ENCODE peak calls at places on chromosomes 5 and 9, in five cellular contexts. One of them, this sample, is unnamed.
A peak's percentile ranks its signal among the peaks of the same experiment; 100 is the strongest.

GRCh38 chr5:131252824-131253171 is 11.1 kb upstream of the CDC42SE2 start:
- DNase-seq in adrenal gland: peak; percentile 59
- DNase-seq in small intestine: peak; percentile 68
- DNase-seq in tibial artery: peak; percentile 67
- DNase-seq in spleen: peak; percentile 93
- DNase-seq in this sample: no peak

GRCh38 chr5:19369048-19369447 is 619.0 kb downstream of the CDH18 start:
- DNase-seq in small intestine: no peak
- DNase-seq in tibial artery: no peak
- DNase-seq in adrenal gland: no peak
- DNase-seq in spleen: no peak
- DNase-seq in this sample: no peak

GRCh38 chr5:114116981-114117380 is 244.9 kb upstream of the KCNN2 start:
- DNase-seq in adrenal gland: no peak
- DNase-seq in tibial artery: no peak
- DNase-seq in spleen: no peak
- DNase-seq in small intestine: no peak
- DNase-seq in this sample: no peak

GRCh38 chr5:135075621-135076585 is 41.9 kb upstream of the PITX1 start:
- DNase-seq in tibial artery: no peak
- DNase-seq in adrenal gland: no peak
- DNase-seq in small intestine: no peak
- DNase-seq in spleen: peak; percentile 32
- DNase-seq in this sample: no peak

GRCh38 chr5:72467987-72468386 is 39.2 kb downstream of the ZNF366 start:
- DNase-seq in adrenal gland: peak; percentile 35
- DNase-seq in spleen: no peak
- DNase-seq in tibial artery: no peak
- DNase-seq in small intestine: no peak
- DNase-seq in this sample: no peak

GRCh38 chr9:79759460-79759859 is 187.7 kb downstream of the TLE4 start:
- DNase-seq in spleen: no peak
- DNase-seq in small intestine: no peak
- DNase-seq in tibial artery: no peak
- DNase-seq in adrenal gland: no peak
- DNase-seq in this sample: no peak

GRCh38 chr9:97831843-97832636 is 21.0 kb upstream of the FOXE1 start:
- DNase-seq in small intestine: no peak
- DNase-seq in adrenal gland: no peak
- DNase-seq in tibial artery: no peak
- DNase-seq in spleen: no peak
- DNase-seq in this sample: no peak

GRCh38 chr9:136501686-136502085 is 18.8 kb upstream of the SEC16A start:
- DNase-seq in adrenal gland: no peak
- DNase-seq in spleen: no peak
- DNase-seq in tibial artery: no peak
- DNase-seq in small intestine: no peak
- DNase-seq in this sample: no peak

GRCh38 chr5:172117977-172118701 is 69.9 kb downstream of the STK10 start:
- DNase-seq in tibial artery: no peak
- DNase-seq in spleen: no peak
- DNase-seq in adrenal gland: peak; percentile 37
- DNase-seq in small intestine: no peak
- DNase-seq in this sample: no peak

GRCh38 chr5:172113036-172113435 is 75.0 kb downstream of the STK10 start:
- DNase-seq in adrenal gland: no peak
- DNase-seq in small intestine: peak; percentile 68
- DNase-seq in spleen: peak; percentile 87
- DNase-seq in tibial artery: no peak
- DNase-seq in this sample: no peak

GRCh38 chr5:172118891-172119290 is 69.1 kb downstream of the STK10 start:
- DNase-seq in small intestine: no peak
- DNase-seq in adrenal gland: no peak
- DNase-seq in spleen: no peak
- DNase-seq in tibial artery: no peak
- DNase-seq in this sample: no peak

GRCh38 chr5:172114875-172115422 is 73.1 kb downstream of the STK10 start:
- DNase-seq in adrenal gland: peak; percentile 64
- DNase-seq in spleen: peak; percentile 93
- DNase-seq in tibial artery: peak; percentile 58
- DNase-seq in small intestine: peak; percentile 30
- DNase-seq in this sample: no peak

DNA sequence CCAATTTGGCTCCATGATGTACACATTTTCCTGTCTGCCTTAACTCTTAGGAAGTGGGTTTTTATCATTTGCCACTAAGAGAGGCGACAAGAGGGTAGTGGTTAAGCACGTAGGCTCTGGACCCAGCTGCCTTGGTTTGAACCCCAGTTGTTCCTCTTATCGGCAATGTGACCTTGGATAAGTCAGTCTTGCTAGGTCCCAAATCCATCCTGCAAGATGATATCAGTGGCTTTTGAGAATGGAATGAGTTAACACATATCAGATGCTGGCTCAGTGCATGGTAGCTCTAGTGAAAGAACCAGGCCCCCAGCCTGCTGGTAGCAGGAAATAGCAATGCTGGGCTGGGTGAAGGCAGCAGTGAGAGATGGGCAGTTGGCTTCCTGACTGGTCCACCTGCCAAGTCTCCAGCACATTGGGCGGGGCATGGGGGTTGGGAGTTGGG is 72.5 kb downstream of the STK10 start:
- DNase-seq in small intestine: peak; percentile 25
- DNase-seq in adrenal gland: no peak
- DNase-seq in spleen: peak; percentile 82
- DNase-seq in tibial artery: no peak
- DNase-seq in this sample: no peak
- H3K4me1 ChIP-seq in small intestine: peaks cover 3% of the 10 kb centered on the region
- H3K4me1 ChIP-seq in adrenal gland: peaks cover 17% of the 10 kb centered on the region
- H3K4me1 ChIP-seq in spleen: peaks cover 100% of the 10 kb centered on the region
- H3K4me1 ChIP-seq in tibial artery: peaks cover 11% of the 10 kb centered on the region
- H3K4me1 ChIP-seq in this sample: peaks cover 7% of the 10 kb centered on the region

DNA sequence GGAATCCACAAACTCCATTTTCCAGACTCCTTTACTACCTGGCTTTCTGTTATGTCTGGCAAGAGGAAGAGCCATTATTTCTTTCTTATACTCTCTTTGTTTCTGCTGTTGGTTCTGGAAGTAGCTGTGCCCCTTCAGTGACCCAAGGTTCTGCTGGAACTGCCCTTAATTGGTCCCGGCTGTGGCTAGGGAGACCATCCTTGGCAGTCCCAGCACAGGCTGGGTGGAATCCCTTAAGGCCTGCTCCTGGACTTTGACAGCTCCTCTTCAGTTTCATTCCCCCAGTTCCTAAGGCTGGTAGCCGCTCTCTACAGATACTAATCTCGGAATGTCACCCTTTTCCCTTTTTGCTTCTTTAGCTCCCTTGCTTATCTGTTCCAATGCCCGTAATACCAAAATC is 81.9 kb upstream of the GLIS3 start:
- DNase-seq in small intestine: no peak
- DNase-seq in adrenal gland: no peak
- DNase-seq in spleen: no peak
- DNase-seq in tibial artery: no peak
- DNase-seq in this sample: no peak
- H3K4me1 ChIP-seq in small intestine: no peaks in the 10 kb centered on the region
- H3K4me1 ChIP-seq in adrenal gland: no peaks in the 10 kb centered on the region
- H3K4me1 ChIP-seq in spleen: no peaks in the 10 kb centered on the region
- H3K4me1 ChIP-seq in tibial artery: no peaks in the 10 kb centered on the region
- H3K4me1 ChIP-seq in this sample: no peaks in the 10 kb centered on the region

DNA sequence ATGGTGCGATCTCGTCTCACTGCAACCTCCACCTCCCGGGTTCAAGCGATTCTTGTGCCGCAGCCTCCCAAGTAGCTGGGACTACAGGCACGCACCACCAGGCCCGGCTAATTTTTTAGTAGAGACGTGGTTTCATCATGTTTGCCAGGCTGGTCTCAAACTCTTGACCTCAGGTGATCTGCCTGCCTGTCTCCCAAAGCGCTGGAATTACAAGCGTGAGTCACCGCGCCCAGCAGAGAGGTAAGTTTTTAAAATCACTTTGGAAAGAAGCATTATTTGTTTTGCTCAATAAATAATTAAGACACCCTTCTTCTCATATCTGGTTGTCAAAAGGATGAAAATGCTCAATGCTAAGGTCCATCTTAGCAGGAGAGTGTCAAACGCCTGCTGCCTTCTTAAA is 48.5 kb upstream of the STXBP1 start:
- DNase-seq in adrenal gland: no peak
- DNase-seq in spleen: no peak
- DNase-seq in tibial artery: no peak
- DNase-seq in small intestine: no peak
- DNase-seq in this sample: no peak
- H3K4me1 ChIP-seq in adrenal gland: peaks cover 77% of the 10 kb centered on the region
- H3K4me1 ChIP-seq in spleen: peaks cover 91% of the 10 kb centered on the region
- H3K4me1 ChIP-seq in tibial artery: peaks cover 75% of the 10 kb centered on the region
- H3K4me1 ChIP-seq in small intestine: peaks cover 4% of the 10 kb centered on the region
- H3K4me1 ChIP-seq in this sample: no peaks in the 10 kb centered on the region

GRCh38 chr5:137217599-137218200 is 281.4 kb downstream of the SPOCK1 start:
- DNase-seq in small intestine: no peak
- DNase-seq in spleen: no peak
- DNase-seq in adrenal gland: no peak
- DNase-seq in tibial artery: no peak
- DNase-seq in this sample: no peak

GRCh38 chr5:137215780-137216179 is 283.3 kb downstream of the SPOCK1 start:
- DNase-seq in adrenal gland: no peak
- DNase-seq in tibial artery: no peak
- DNase-seq in small intestine: no peak
- DNase-seq in spleen: no peak
- DNase-seq in this sample: no peak

GRCh38 chr5:137214446-137215189 is 284.5 kb downstream of the SPOCK1 start:
- DNase-seq in small intestine: no peak
- DNase-seq in spleen: no peak
- DNase-seq in tibial artery: no peak
- DNase-seq in adrenal gland: no peak
- DNase-seq in this sample: no peak

GRCh38 chr5:137216976-137217598 is 282.0 kb downstream of the SPOCK1 start:
- DNase-seq in small intestine: no peak
- DNase-seq in tibial artery: no peak
- DNase-seq in spleen: no peak
- DNase-seq in adrenal gland: no peak
- DNase-seq in this sample: no peak

GRCh38 chr5:137215261-137215660 is 283.9 kb downstream of the SPOCK1 start:
- DNase-seq in tibial artery: no peak
- DNase-seq in spleen: no peak
- DNase-seq in small intestine: no peak
- DNase-seq in adrenal gland: no peak
- DNase-seq in this sample: no peak
- H3K4me1 ChIP-seq in tibial artery: no peaks in the 10 kb centered on the region
- H3K4me1 ChIP-seq in spleen: no peaks in the 10 kb centered on the region
- H3K4me1 ChIP-seq in small intestine: no peaks in the 10 kb centered on the region
- H3K4me1 ChIP-seq in adrenal gland: peaks cover 7% of the 10 kb centered on the region
- H3K4me1 ChIP-seq in this sample: no peaks in the 10 kb centered on the region

GRCh38 chr9:89635007-89635742 is 30.4 kb downstream of the GADD45G start:
- DNase-seq in spleen: peak; percentile 10
- DNase-seq in small intestine: peak; percentile 14
- DNase-seq in tibial artery: no peak
- DNase-seq in adrenal gland: peak; percentile 54
- DNase-seq in this sample: no peak
- H3K4me1 ChIP-seq in spleen: peaks cover 10% of the 10 kb centered on the region
- H3K4me1 ChIP-seq in small intestine: no peaks in the 10 kb centered on the region
- H3K4me1 ChIP-seq in tibial artery: peaks cover 31% of the 10 kb centered on the region
- H3K4me1 ChIP-seq in adrenal gland: peaks cover 21% of the 10 kb centered on the region
- H3K4me1 ChIP-seq in this sample: no peaks in the 10 kb centered on the region

GRCh38 chr5:149807614-149808013 is 77.5 kb downstream of the PPARGC1B start:
- DNase-seq in adrenal gland: no peak
- DNase-seq in spleen: peak; percentile 6
- DNase-seq in tibial artery: no peak
- DNase-seq in small intestine: no peak
- DNase-seq in this sample: no peak

GRCh38 chr5:149808264-149808982 is 78.3 kb downstream of the PPARGC1B start:
- DNase-seq in adrenal gland: no peak
- DNase-seq in tibial artery: no peak
- DNase-seq in small intestine: no peak
- DNase-seq in spleen: peak; percentile 10
- DNase-seq in this sample: no peak

GRCh38 chr5:149809919-149810691 is 80.0 kb downstream of the PPARGC1B start:
- DNase-seq in tibial artery: no peak
- DNase-seq in spleen: peak; percentile 64
- DNase-seq in small intestine: no peak
- DNase-seq in adrenal gland: no peak
- DNase-seq in this sample: no peak

GRCh38 chr5:149810856-149811255 is 80.7 kb downstream of the PPARGC1B start:
- DNase-seq in tibial artery: no peak
- DNase-seq in small intestine: no peak
- DNase-seq in adrenal gland: no peak
- DNase-seq in spleen: peak; percentile 6
- DNase-seq in this sample: no peak

DNA sequence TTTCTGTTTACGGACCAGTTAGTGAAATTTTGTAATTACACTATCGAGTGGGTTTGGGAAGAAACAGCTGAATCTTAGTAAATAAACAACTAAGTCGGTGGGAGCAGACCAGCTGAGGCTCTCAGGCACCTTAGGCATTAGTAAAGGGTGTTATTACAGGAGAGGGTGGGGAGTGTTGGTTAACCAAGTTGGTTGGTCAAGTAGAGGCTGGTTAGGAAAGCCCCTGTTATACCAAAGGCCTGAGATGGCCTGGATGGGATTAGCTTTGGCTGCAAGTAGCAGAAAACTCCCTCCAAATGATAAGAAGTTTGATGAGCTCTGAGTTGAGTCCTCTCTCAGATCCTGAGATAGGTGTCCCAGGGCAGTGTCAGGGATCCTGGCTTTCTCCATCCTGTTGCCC is 81.3 kb downstream of the PPARGC1B start:
- DNase-seq in tibial artery: no peak
- DNase-seq in small intestine: no peak
- DNase-seq in adrenal gland: no peak
- DNase-seq in spleen: peak; percentile 1
- DNase-seq in this sample: no peak
- H3K4me1 ChIP-seq in tibial artery: no peaks in the 10 kb centered on the region
- H3K4me1 ChIP-seq in small intestine: no peaks in the 10 kb centered on the region
- H3K4me1 ChIP-seq in adrenal gland: peaks cover 8% of the 10 kb centered on the region
- H3K4me1 ChIP-seq in spleen: no peaks in the 10 kb centered on the region
- H3K4me1 ChIP-seq in this sample: no peaks in the 10 kb centered on the region

GRCh38 chr5:2921651-2922050 is 170.2 kb upstream of the IRX2 start:
- DNase-seq in adrenal gland: no peak
- DNase-seq in spleen: no peak
- DNase-seq in tibial artery: no peak
- DNase-seq in small intestine: no peak
- DNase-seq in this sample: no peak
- H3K4me1 ChIP-seq in adrenal gland: no peaks in the 10 kb centered on the region
- H3K4me1 ChIP-seq in spleen: no peaks in the 10 kb centered on the region
- H3K4me1 ChIP-seq in tibial artery: no peaks in the 10 kb centered on the region
- H3K4me1 ChIP-seq in small intestine: no peaks in the 10 kb centered on the region
- H3K4me1 ChIP-seq in this sample: no peaks in the 10 kb centered on the region

DNA sequence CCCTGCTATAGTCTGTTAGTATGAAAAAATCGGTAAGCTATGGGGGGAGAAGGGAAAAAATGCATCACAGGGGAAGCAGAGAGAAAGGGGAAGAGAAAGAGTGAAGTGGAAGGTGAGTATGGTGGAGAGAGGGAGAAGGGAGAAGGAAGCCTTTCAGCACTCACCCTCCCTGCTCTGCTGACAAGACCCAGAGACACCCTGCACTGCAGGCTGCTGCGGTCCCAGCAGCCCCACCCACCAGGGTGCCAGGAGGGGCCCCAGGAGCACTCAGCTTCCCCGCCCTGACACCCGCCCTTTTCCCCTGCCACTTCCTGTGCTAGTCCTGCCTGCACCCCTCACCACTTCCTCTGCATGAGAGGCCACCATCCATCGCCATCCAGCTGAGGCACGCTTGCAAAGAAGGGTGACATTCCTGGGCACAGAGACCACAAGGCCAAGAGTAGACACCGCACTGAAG is 12.7 kb downstream of the STK10 start:
- DNase-seq in adrenal gland: peak; percentile 60
- DNase-seq in tibial artery: peak; percentile 61
- DNase-seq in spleen: peak; percentile 98
- DNase-seq in small intestine: peak; percentile 68
- DNase-seq in this sample: no peak
- H3K4me1 ChIP-seq in adrenal gland: peaks cover 41% of the 10 kb centered on the region
- H3K4me1 ChIP-seq in tibial artery: peaks cover 14% of the 10 kb centered on the region
- H3K4me1 ChIP-seq in spleen: peaks cover 100% of the 10 kb centered on the region
- H3K4me1 ChIP-seq in small intestine: no peaks in the 10 kb centered on the region
- H3K4me1 ChIP-seq in this sample: no peaks in the 10 kb centered on the region

GRCh38 chr9:130197888-130198287 is 25.7 kb downstream of the NCS1 start:
- DNase-seq in spleen: no peak
- DNase-seq in small intestine: no peak
- DNase-seq in adrenal gland: no peak
- DNase-seq in tibial artery: no peak
- DNase-seq in this sample: peak; percentile 31
- H3K4me1 ChIP-seq in spleen: no peaks in the 10 kb centered on the region
- H3K4me1 ChIP-seq in small intestine: no peaks in the 10 kb centered on the region
- H3K4me1 ChIP-seq in adrenal gland: peaks cover 86% of the 10 kb centered on the region
- H3K4me1 ChIP-seq in tibial artery: peaks cover 78% of the 10 kb centered on the region
- H3K4me1 ChIP-seq in this sample: peaks cover 82% of the 10 kb centered on the region

This sample was measured in BE2C.